ENCODE peak calls at places on chromosomes 3 and 15, in nine cellular contexts. One of them, this sample, is unnamed. For H3K4me1, the result is how much of the 10 kb centered on the place peaks cover.

GRCh38 chr3:58490860-58491501 is 915 bp upstream of the KCTD6 start:
- DNase-seq in mesendoderm: no peak
- DNase-seq in CD8-positive, alpha-beta T cell: no peak
- DNase-seq in fibroblast of lung: no peak
- DNase-seq in gastrocnemius medialis: no peak
- DNase-seq in adipocyte: no peak
- DNase-seq in adrenal gland: peak
- DNase-seq in SJSA1: no peak
- DNase-seq in body of pancreas: peak
- DNase-seq in this sample: no peak

GRCh38 chr3:57001356-57001755 is 59.1 kb upstream of the SPATA12 start:
- DNase-seq in mesendoderm: peak
- DNase-seq in CD8-positive, alpha-beta T cell: no peak
- DNase-seq in fibroblast of lung: no peak
- DNase-seq in gastrocnemius medialis: no peak
- DNase-seq in adipocyte: no peak
- DNase-seq in adrenal gland: no peak
- DNase-seq in SJSA1: no peak
- DNase-seq in body of pancreas: no peak
- DNase-seq in this sample: no peak

GRCh38 chr3:43621406-43621973 is 321 bp downstream of the ANO10 start:
- DNase-seq in mesendoderm: no peak
- DNase-seq in CD8-positive, alpha-beta T cell: no peak
- DNase-seq in fibroblast of lung: no peak
- DNase-seq in gastrocnemius medialis: peak
- DNase-seq in adipocyte: peak
- DNase-seq in adrenal gland: peak
- DNase-seq in SJSA1: peak
- DNase-seq in body of pancreas: peak
- DNase-seq in this sample: no peak

GRCh38 chr15:71737761-71738160 is 72.6 kb upstream of the NR2E3 start:
- DNase-seq in mesendoderm: no peak
- DNase-seq in CD8-positive, alpha-beta T cell: no peak
- DNase-seq in fibroblast of lung: no peak
- DNase-seq in gastrocnemius medialis: no peak
- DNase-seq in adipocyte: no peak
- DNase-seq in adrenal gland: no peak
- DNase-seq in SJSA1: no peak
- DNase-seq in body of pancreas: no peak
- DNase-seq in this sample: no peak

GRCh38 chr3:69119138-69119537 is 3.3 kb downstream of the LMOD3 start:
- DNase-seq in mesendoderm: no peak
- DNase-seq in CD8-positive, alpha-beta T cell: no peak
- DNase-seq in fibroblast of lung: no peak
- DNase-seq in gastrocnemius medialis: peak
- DNase-seq in adipocyte: no peak
- DNase-seq in adrenal gland: no peak
- DNase-seq in SJSA1: no peak
- DNase-seq in body of pancreas: no peak
- DNase-seq in this sample: no peak

GRCh38 chr15:70436428-70436827 is 326.9 kb downstream of the UACA start:
- DNase-seq in mesendoderm: no peak
- DNase-seq in CD8-positive, alpha-beta T cell: no peak
- DNase-seq in fibroblast of lung: no peak
- DNase-seq in gastrocnemius medialis: no peak
- DNase-seq in adipocyte: no peak
- DNase-seq in adrenal gland: no peak
- DNase-seq in SJSA1: no peak
- DNase-seq in body of pancreas: no peak
- DNase-seq in this sample: no peak

GRCh38 chr3:79383402-79384012 is 384.3 kb downstream of the ROBO1 start:
- DNase-seq in mesendoderm: no peak
- DNase-seq in CD8-positive, alpha-beta T cell: no peak
- DNase-seq in fibroblast of lung: peak
- DNase-seq in gastrocnemius medialis: no peak
- DNase-seq in adipocyte: peak
- DNase-seq in adrenal gland: no peak
- DNase-seq in SJSA1: peak
- DNase-seq in body of pancreas: no peak
- DNase-seq in this sample: peak

GRCh38 chr15:26771168-26771916 is 1.5 kb downstream of the GABRB3 start:
- DNase-seq in mesendoderm: peak
- DNase-seq in CD8-positive, alpha-beta T cell: no peak
- DNase-seq in fibroblast of lung: no peak
- DNase-seq in gastrocnemius medialis: no peak
- DNase-seq in adipocyte: peak
- DNase-seq in adrenal gland: no peak
- DNase-seq in SJSA1: no peak
- DNase-seq in body of pancreas: peak
- DNase-seq in this sample: no peak

GRCh38 chr3:149555941-149556340 is 81.4 kb downstream of the TM4SF4 start:
- DNase-seq in mesendoderm: peak
- DNase-seq in CD8-positive, alpha-beta T cell: no peak
- DNase-seq in fibroblast of lung: peak
- DNase-seq in gastrocnemius medialis: no peak
- DNase-seq in adipocyte: peak
- DNase-seq in adrenal gland: no peak
- DNase-seq in SJSA1: no peak
- DNase-seq in body of pancreas: no peak
- DNase-seq in this sample: no peak

GRCh38 chr15:43517354-43518072 is at the start of gene MAP1A:
- DNase-seq in mesendoderm: peak
- DNase-seq in CD8-positive, alpha-beta T cell: no peak
- DNase-seq in fibroblast of lung: peak
- DNase-seq in gastrocnemius medialis: no peak
- DNase-seq in adipocyte: peak
- DNase-seq in adrenal gland: no peak
- DNase-seq in SJSA1: peak
- DNase-seq in body of pancreas: no peak
- DNase-seq in this sample: no peak

GRCh38 chr3:173800154-173800553 is 402.6 kb downstream of the NLGN1 start:
- DNase-seq in mesendoderm: peak
- DNase-seq in CD8-positive, alpha-beta T cell: no peak
- DNase-seq in fibroblast of lung: no peak
- DNase-seq in gastrocnemius medialis: no peak
- DNase-seq in adipocyte: no peak
- DNase-seq in adrenal gland: no peak
- DNase-seq in SJSA1: no peak
- DNase-seq in body of pancreas: no peak
- DNase-seq in this sample: no peak

GRCh38 chr3:54169524-54169923 is 47.2 kb downstream of the CACNA2D3 start:
- DNase-seq in mesendoderm: no peak
- DNase-seq in CD8-positive, alpha-beta T cell: no peak
- DNase-seq in fibroblast of lung: no peak
- DNase-seq in gastrocnemius medialis: no peak
- DNase-seq in adipocyte: no peak
- DNase-seq in adrenal gland: no peak
- DNase-seq in SJSA1: no peak
- DNase-seq in body of pancreas: no peak
- DNase-seq in this sample: no peak

DNA sequence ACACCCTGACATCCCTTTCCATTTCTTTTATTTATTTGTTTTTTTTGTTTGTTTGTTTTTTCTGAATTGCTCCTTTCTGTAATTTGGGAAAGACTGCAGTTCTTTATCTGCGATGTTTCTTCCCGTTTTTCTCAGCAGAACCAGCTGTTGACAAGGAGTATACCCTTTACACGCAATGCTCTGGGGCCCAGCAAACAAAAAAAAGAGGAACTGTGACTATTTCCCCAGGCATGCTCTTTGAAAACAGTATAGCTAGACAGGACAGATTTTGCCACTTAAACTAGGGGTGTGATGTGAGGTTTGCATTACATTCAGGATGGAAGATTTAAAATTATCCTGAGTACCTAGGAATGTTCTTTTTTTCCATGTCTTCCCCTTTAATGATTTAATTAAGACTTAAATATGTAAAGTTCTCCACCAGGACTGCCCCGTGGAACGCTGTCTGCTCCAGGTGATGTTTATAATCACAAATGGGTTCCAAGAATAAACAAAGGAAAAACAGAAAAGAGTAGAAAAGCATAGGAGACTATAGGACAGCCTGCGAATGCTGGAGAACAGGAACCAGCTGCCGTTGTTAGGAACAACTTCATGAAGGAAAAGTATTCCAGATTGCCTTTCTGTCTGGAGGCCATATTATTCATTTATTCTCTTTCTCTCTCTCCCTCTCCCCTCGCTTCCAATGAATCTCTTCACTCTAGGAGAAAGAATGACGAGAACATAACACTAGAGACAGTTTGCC is 43.3 kb downstream of the TGFBR2 start:
- DNase-seq in mesendoderm: no peak
- DNase-seq in CD8-positive, alpha-beta T cell: no peak
- DNase-seq in fibroblast of lung: peak
- DNase-seq in gastrocnemius medialis: no peak
- DNase-seq in adipocyte: peak
- DNase-seq in adrenal gland: no peak
- DNase-seq in SJSA1: peak
- DNase-seq in body of pancreas: no peak
- DNase-seq in this sample: no peak
- H3K4me1 ChIP-seq in mesendoderm: under half
- H3K4me1 ChIP-seq in CD8-positive, alpha-beta T cell: half or more
- H3K4me1 ChIP-seq in fibroblast of lung: under half
- H3K4me1 ChIP-seq in gastrocnemius medialis: under half
- H3K4me1 ChIP-seq in adipocyte: under half
- H3K4me1 ChIP-seq in adrenal gland: half or more
- H3K4me1 ChIP-seq in SJSA1: under half
- H3K4me1 ChIP-seq in body of pancreas: under half
- H3K4me1 ChIP-seq in this sample: under half

GRCh38 chr3:30475809-30476178 is 130.6 kb upstream of the TGFBR2 start:
- DNase-seq in mesendoderm: no peak
- DNase-seq in CD8-positive, alpha-beta T cell: no peak
- DNase-seq in fibroblast of lung: no peak
- DNase-seq in gastrocnemius medialis: no peak
- DNase-seq in adipocyte: no peak
- DNase-seq in adrenal gland: no peak
- DNase-seq in SJSA1: no peak
- DNase-seq in body of pancreas: no peak
- DNase-seq in this sample: no peak

GRCh38 chr3:30477149-30477921 is 129.1 kb upstream of the TGFBR2 start:
- DNase-seq in mesendoderm: no peak
- DNase-seq in CD8-positive, alpha-beta T cell: no peak
- DNase-seq in fibroblast of lung: no peak
- DNase-seq in gastrocnemius medialis: no peak
- DNase-seq in adipocyte: no peak
- DNase-seq in adrenal gland: no peak
- DNase-seq in SJSA1: no peak
- DNase-seq in body of pancreas: no peak
- DNase-seq in this sample: peak

GRCh38 chr3:30476373-30477082 is 129.9 kb upstream of the TGFBR2 start:
- DNase-seq in mesendoderm: no peak
- DNase-seq in CD8-positive, alpha-beta T cell: no peak
- DNase-seq in fibroblast of lung: peak
- DNase-seq in gastrocnemius medialis: no peak
- DNase-seq in adipocyte: peak
- DNase-seq in adrenal gland: no peak
- DNase-seq in SJSA1: peak
- DNase-seq in body of pancreas: no peak
- DNase-seq in this sample: peak

GRCh38 chr3:30481241-30481640 is 125.2 kb upstream of the TGFBR2 start:
- DNase-seq in mesendoderm: no peak
- DNase-seq in CD8-positive, alpha-beta T cell: no peak
- DNase-seq in fibroblast of lung: no peak
- DNase-seq in gastrocnemius medialis: no peak
- DNase-seq in adipocyte: no peak
- DNase-seq in adrenal gland: no peak
- DNase-seq in SJSA1: no peak
- DNase-seq in body of pancreas: no peak
- DNase-seq in this sample: no peak

DNA sequence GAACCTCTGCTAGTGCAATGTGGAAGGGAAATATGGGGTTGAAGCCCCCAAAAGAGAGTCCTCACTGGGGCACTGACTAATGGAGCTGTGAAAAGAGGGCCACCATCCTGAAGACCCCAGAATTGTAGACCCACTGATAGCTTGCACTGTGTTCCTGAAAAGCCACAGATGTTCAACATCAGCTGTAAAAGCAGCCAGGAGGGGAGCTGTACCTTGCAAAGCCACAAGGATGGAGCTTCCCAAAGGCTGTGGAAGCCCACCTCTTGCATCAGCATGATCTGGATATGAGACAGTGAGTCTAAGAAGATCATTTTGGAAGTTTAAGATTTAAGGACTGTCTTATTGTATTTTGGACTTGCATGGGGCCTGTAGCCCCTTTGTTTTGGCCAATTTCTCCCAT is 125.8 kb upstream of the TGFBR2 start:
- DNase-seq in mesendoderm: no peak
- DNase-seq in CD8-positive, alpha-beta T cell: no peak
- DNase-seq in fibroblast of lung: no peak
- DNase-seq in gastrocnemius medialis: no peak
- DNase-seq in adipocyte: no peak
- DNase-seq in adrenal gland: no peak
- DNase-seq in SJSA1: no peak
- DNase-seq in body of pancreas: no peak
- DNase-seq in this sample: no peak
- H3K4me1 ChIP-seq in mesendoderm: under half
- H3K4me1 ChIP-seq in CD8-positive, alpha-beta T cell: under half
- H3K4me1 ChIP-seq in fibroblast of lung: under half
- H3K4me1 ChIP-seq in gastrocnemius medialis: under half
- H3K4me1 ChIP-seq in adipocyte: under half
- H3K4me1 ChIP-seq in adrenal gland: under half
- H3K4me1 ChIP-seq in SJSA1: under half
- H3K4me1 ChIP-seq in body of pancreas: under half
- H3K4me1 ChIP-seq in this sample: under half

GRCh38 chr15:67146214-67146613 is 80.8 kb downstream of the SMAD3 start:
- DNase-seq in mesendoderm: no peak
- DNase-seq in CD8-positive, alpha-beta T cell: no peak
- DNase-seq in fibroblast of lung: peak
- DNase-seq in gastrocnemius medialis: no peak
- DNase-seq in adipocyte: no peak
- DNase-seq in adrenal gland: peak
- DNase-seq in SJSA1: peak
- DNase-seq in body of pancreas: peak
- DNase-seq in this sample: peak
- H3K4me1 ChIP-seq in mesendoderm: under half
- H3K4me1 ChIP-seq in CD8-positive, alpha-beta T cell: half or more
- H3K4me1 ChIP-seq in fibroblast of lung: half or more
- H3K4me1 ChIP-seq in gastrocnemius medialis: half or more
- H3K4me1 ChIP-seq in adipocyte: half or more
- H3K4me1 ChIP-seq in adrenal gland: half or more
- H3K4me1 ChIP-seq in SJSA1: half or more
- H3K4me1 ChIP-seq in body of pancreas: half or more
- H3K4me1 ChIP-seq in this sample: half or more

DNA sequence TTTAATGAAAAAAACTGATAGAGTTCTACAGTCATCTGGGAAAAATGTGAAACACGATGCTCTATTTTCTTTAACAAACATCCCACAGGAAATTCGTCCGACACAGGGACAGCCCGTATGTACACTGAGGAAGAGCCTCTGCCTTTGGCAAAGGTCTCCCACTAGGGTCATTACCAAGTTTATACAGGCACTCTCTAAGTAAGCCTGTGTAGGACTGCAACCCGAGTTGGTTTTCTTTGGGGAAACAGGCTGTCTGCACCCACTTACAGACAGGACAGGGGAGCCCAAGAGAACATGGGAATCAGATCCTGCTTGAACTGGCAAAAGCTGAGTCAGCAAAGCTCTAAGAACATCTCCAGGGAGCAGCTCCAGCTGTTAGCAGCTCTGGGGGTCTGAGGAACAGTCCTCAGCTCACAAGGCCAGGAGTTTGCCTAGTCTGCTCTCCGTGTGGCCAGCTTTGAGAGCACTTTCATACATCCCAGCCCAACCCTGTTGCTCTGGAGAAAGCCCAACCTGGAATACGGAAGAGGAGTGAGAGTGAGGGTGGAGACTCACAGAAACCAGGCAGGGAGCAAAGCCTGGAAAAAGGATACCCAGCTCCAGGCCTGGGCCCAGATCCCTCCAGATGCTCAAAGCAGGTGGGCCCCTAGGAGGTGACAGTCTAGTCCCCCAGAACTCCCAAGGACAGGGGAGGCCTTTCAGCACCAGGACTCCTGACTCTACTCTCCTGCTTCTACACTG is 1.9 kb downstream of the TBC1D2B start:
- DNase-seq in mesendoderm: peak
- DNase-seq in CD8-positive, alpha-beta T cell: no peak
- DNase-seq in fibroblast of lung: peak
- DNase-seq in gastrocnemius medialis: no peak
- DNase-seq in adipocyte: peak
- DNase-seq in adrenal gland: peak
- DNase-seq in SJSA1: peak
- DNase-seq in body of pancreas: peak
- DNase-seq in this sample: peak
- H3K4me1 ChIP-seq in mesendoderm: under half
- H3K4me1 ChIP-seq in CD8-positive, alpha-beta T cell: under half
- H3K4me1 ChIP-seq in fibroblast of lung: under half
- H3K4me1 ChIP-seq in gastrocnemius medialis: under half
- H3K4me1 ChIP-seq in adipocyte: under half
- H3K4me1 ChIP-seq in adrenal gland: half or more
- H3K4me1 ChIP-seq in SJSA1: half or more
- H3K4me1 ChIP-seq in body of pancreas: half or more
- H3K4me1 ChIP-seq in this sample: under half